ENCODE peak calls at places on chromosome 19, in ten cellular contexts. U, F, P, G, K, N, V, X, J and E are unnamed samples. For H3K9me3, the result is how much of the 10 kb centered on the place peaks cover.

GRCh38 chr19:47274891-47275865 is 493 bp downstream of the INAFM1 start:
- DNase-seq in U (no peak), F (peak), P (peak), G (no peak), K (no peak), N (no peak), V (peak), X (peak), J (no peak), E (no peak)

GRCh38 chr19:16516381-16516780 is 20.2 kb downstream of the C19orf44 start:
- DNase-seq in U (no peak), F (no peak), P (no peak), G (no peak), K (no peak), N (no peak), V (no peak), X (no peak), J (no peak), E (no peak)

GRCh38 chr19:36073121-36073876 is 18.6 kb downstream of the WDR62 start:
- DNase-seq in U (no peak), F (no peak), P (no peak), G (no peak), K (no peak), N (no peak), V (no peak), X (no peak), J (no peak), E (no peak)

GRCh38 chr19:7494416-7495098 is 5.7 kb upstream of the PEX11G start:
- DNase-seq in U (no peak), F (peak), P (peak), G (peak), K (no peak), N (peak), V (peak), X (peak), J (no peak), E (no peak)

GRCh38 chr19:48455171-48455907 is at the start of gene KCNJ14:
- DNase-seq in U (no peak), F (no peak), P (no peak), G (no peak), K (no peak), N (no peak), V (no peak), X (no peak), J (no peak), E (no peak)

GRCh38 chr19:42345191-42345812 is 19.9 kb downstream of the MEGF8 start:
- DNase-seq in U (no peak), F (no peak), P (no peak), G (no peak), K (no peak), N (no peak), V (no peak), X (no peak), J (no peak), E (no peak)

GRCh38 chr19:16207063-16207462 is 9.4 kb downstream of the AP1M1 start:
- DNase-seq in U (no peak), F (no peak), P (no peak), G (no peak), K (no peak), N (no peak), V (no peak), X (no peak), J (no peak), E (no peak)

GRCh38 chr19:18282021-18282787 is 782 bp upstream of the JUND start:
- DNase-seq in U (no peak), F (peak), P (peak), G (no peak), K (no peak), N (peak), V (no peak), X (no peak), J (peak), E (no peak)

GRCh38 chr19:47357788-47358680 is 8.9 kb downstream of the DHX34 start:
- DNase-seq in U (peak), F (peak), P (no peak), G (no peak), K (no peak), N (no peak), V (no peak), X (no peak), J (no peak), E (no peak)

GRCh38 chr19:10764340-10764894 is 46.5 kb downstream of the DNM2 start:
- DNase-seq in U (no peak), F (no peak), P (no peak), G (no peak), K (no peak), N (peak), V (no peak), X (no peak), J (no peak), E (no peak)

GRCh38 chr19:42634409-42635232 is 39.9 kb upstream of the CEACAM8 start:
- DNase-seq in U (peak), F (peak), P (peak), G (peak), K (peak), N (no peak), V (no peak), X (no peak), J (no peak), E (no peak)

GRCh38 chr19:5498817-5499535 is 43.8 kb downstream of the ZNRF4 start:
- DNase-seq in U (no peak), F (peak), P (no peak), G (no peak), K (no peak), N (no peak), V (no peak), X (no peak), J (no peak), E (no peak)

GRCh38 chr19:42286349-42287016 is 15.4 kb upstream of the PRR19 start:
- DNase-seq in U (no peak), F (no peak), P (no peak), G (no peak), K (no peak), N (no peak), V (peak), X (no peak), J (no peak), E (no peak)

GRCh38 chr19:29551774-29552173 is 26.0 kb downstream of the VSTM2B start:
- DNase-seq in U (no peak), F (no peak), P (no peak), G (no peak), K (no peak), N (no peak), V (no peak), X (no peak), J (no peak), E (no peak)

GRCh38 chr19:20167020-20167644 is at the start of gene ZNF486:
- DNase-seq in U (no peak), F (peak), P (peak), G (peak), K (peak), N (peak), V (peak), X (peak), J (peak), E (peak)

GRCh38 chr19:10104130-10104513 is 1.6 kb upstream of the ANGPTL6 start:
- DNase-seq in U (no peak), F (no peak), P (no peak), G (no peak), K (no peak), N (no peak), V (no peak), X (no peak), J (no peak), E (no peak)

GRCh38 chr19:44356383-44357111 is at the start of gene ZNF112:
- DNase-seq in U (peak), F (peak), P (peak), G (peak), K (no peak), N (peak), V (peak), X (peak), J (peak), E (no peak)

GRCh38 chr19:48967346-48968178 is 2.5 kb downstream of the FTL start:
- DNase-seq in U (peak), F (no peak), P (peak), G (no peak), K (no peak), N (no peak), V (no peak), X (peak), J (no peak), E (no peak)

GRCh38 chr19:7665076-7665475 is 3.8 kb upstream of the RETN start:
- DNase-seq in U (no peak), F (no peak), P (no peak), G (no peak), K (no peak), N (no peak), V (no peak), X (no peak), J (no peak), E (no peak)

GRCh38 chr19:5718579-5719273 is 1.2 kb downstream of the LONP1 start:
- DNase-seq in U (no peak), F (no peak), P (no peak), G (peak), K (no peak), N (no peak), V (peak), X (no peak), J (no peak), E (no peak)

GRCh38 chr19:48398329-48399235 is 5.1 kb downstream of the GRIN2D start:
- DNase-seq in U (peak), F (peak), P (peak), G (peak), K (peak), N (peak), V (peak), X (peak), J (peak), E (peak)

GRCh38 chr19:43914051-43914450 is 21.0 kb downstream of the ZNF45 start:
- DNase-seq in U (no peak), F (no peak), P (no peak), G (no peak), K (no peak), N (no peak), V (no peak), X (no peak), J (no peak), E (no peak)

DNA sequence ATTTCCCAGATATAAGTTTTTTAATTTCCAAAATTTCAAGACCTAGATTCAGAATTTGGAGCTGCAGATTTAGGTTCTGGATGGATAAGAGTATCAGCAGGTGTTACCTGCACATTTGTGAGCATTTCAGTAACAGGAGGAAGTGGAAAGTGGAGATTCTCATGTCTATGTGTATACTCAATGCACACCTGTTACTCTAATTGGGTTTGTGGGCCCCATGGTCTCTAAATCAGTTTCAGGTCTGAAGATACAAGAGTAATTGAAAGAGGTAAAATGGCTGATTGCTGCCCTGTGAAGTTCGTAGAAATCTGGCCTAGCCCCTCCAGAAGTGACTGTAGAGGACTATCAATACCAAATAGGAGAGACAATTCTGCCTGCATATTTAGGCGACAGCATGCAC is 13.9 kb downstream of the ZNF675 start:
- DNase-seq in U (no peak), F (no peak), P (no peak), G (no peak), K (no peak), N (no peak), V (no peak), X (no peak), J (no peak), E (no peak)
- H3K9me3 ChIP-seq in U (half or more), F (under half), P (under half), G (under half), K (under half), N (under half), V (under half), X (under half), J (under half), E (under half)

GRCh38 chr19:1837625-1838105 is 10.6 kb downstream of the REXO1 start:
- DNase-seq in U (peak), F (peak), P (no peak), G (no peak), K (peak), N (peak), V (peak), X (no peak), J (no peak), E (peak)
- H3K9me3 ChIP-seq in U (under half), F (under half), P (under half), G (under half), K (under half), N (under half), V (under half), X (under half), J (under half), E (under half)

DNA sequence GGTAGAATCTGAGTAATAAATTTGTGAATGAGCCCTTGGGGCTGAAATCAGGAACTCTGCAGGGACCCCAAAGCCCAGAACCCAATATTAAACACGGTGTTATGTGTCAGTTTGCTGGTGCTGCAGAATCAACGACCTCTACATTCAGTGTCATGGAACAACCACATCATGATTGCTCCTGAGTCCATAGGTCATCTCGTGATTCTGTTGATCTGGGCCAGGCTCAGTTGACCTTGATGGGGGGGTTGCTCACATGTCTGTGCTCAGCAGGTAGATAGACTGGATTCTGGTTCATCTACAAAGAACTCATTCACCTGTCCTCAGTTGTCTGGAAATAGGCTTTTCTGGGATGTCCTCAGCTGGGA is 39.6 kb upstream of the IGFL1 start:
- DNase-seq in U (no peak), F (no peak), P (no peak), G (no peak), K (no peak), N (no peak), V (no peak), X (no peak), J (no peak), E (no peak)
- H3K9me3 ChIP-seq in U (under half), F (under half), P (under half), G (under half), K (under half), N (under half), V (under half), X (under half), J (under half), E (under half)

DNA sequence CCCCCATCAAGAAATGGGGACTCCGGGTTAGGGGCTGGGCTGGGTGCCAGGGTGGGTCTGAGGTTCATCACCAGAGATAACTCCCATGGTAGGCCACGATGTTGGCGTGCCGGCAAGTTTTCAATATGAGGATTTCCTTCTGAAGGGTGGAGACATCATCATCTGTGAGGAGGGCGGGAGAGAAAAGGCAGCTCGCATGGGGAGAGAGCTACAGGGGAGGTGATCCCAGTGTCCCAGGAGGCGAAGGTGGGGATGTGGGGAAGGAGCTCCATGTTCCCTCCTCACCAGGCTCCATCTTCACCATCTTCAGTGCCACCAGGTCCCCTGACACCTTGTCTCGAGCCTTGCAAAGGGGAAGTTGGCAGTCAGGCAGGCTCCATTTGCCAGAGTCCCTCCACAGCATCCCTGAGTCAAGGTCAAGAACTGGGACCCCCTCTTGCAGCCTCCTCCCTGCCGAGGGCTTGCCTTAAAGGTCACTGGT is 430 bp downstream of the MAP4K1 start:
- DNase-seq in U (no peak), F (no peak), P (no peak), G (no peak), K (no peak), N (no peak), V (no peak), X (no peak), J (no peak), E (no peak)
- H3K9me3 ChIP-seq in U (under half), F (under half), P (under half), G (under half), K (under half), N (under half), V (under half), X (under half), J (under half), E (under half)

DNA sequence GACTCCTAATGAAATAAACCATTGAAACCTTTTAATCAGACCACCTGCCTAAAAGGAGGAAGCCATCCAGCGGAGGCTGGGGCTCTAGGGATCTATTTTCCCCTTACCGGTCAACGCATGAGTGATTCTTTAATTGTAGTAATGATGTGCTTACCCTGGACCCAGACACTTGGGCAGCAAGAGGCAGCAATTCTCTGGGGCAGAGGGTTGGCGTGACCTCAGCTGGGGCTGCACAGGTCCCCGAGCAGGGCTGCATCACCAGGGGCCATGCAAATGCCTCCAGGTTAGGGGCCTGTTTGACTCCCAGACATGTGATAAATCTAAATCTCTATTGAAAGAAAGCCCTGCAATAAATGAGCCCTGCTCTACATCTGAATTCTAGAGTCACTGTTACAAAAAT is 194.2 kb upstream of the TSHZ3 start:
- DNase-seq in U (no peak), F (no peak), P (no peak), G (no peak), K (no peak), N (no peak), V (no peak), X (no peak), J (no peak), E (no peak)
- H3K9me3 ChIP-seq in U (under half), F (under half), P (under half), G (under half), K (under half), N (under half), V (under half), X (under half), J (under half), E (under half)

GRCh38 chr19:4267901-4268815 is 10.9 kb upstream of the SHD start:
- DNase-seq in U (no peak), F (no peak), P (no peak), G (no peak), K (no peak), N (peak), V (no peak), X (no peak), J (no peak), E (no peak)
- H3K9me3 ChIP-seq in U (under half), F (under half), P (under half), G (under half), K (under half), N (under half), V (under half), X (under half), J (under half), E (under half)

GRCh38 chr19:58304255-58304654 is 922 bp upstream of the ERVK3-1 start:
- DNase-seq in U (no peak), F (no peak), P (no peak), G (no peak), K (no peak), N (no peak), V (no peak), X (no peak), J (no peak), E (no peak)

GRCh38 chr19:58307736-58308135 is 2.6 kb downstream of the ERVK3-1 start:
- DNase-seq in U (no peak), F (no peak), P (no peak), G (no peak), K (no peak), N (no peak), V (no peak), X (no peak), J (no peak), E (no peak)

GRCh38 chr19:58305932-58306323 is 751 bp downstream of the ERVK3-1 start:
- DNase-seq in U (peak), F (no peak), P (no peak), G (peak), K (no peak), N (peak), V (no peak), X (no peak), J (no peak), E (no peak)

GRCh38 chr19:58304748-58305064 is 471 bp upstream of the ERVK3-1 start:
- DNase-seq in U (no peak), F (peak), P (no peak), G (no peak), K (no peak), N (no peak), V (no peak), X (no peak), J (no peak), E (no peak)

DNA sequence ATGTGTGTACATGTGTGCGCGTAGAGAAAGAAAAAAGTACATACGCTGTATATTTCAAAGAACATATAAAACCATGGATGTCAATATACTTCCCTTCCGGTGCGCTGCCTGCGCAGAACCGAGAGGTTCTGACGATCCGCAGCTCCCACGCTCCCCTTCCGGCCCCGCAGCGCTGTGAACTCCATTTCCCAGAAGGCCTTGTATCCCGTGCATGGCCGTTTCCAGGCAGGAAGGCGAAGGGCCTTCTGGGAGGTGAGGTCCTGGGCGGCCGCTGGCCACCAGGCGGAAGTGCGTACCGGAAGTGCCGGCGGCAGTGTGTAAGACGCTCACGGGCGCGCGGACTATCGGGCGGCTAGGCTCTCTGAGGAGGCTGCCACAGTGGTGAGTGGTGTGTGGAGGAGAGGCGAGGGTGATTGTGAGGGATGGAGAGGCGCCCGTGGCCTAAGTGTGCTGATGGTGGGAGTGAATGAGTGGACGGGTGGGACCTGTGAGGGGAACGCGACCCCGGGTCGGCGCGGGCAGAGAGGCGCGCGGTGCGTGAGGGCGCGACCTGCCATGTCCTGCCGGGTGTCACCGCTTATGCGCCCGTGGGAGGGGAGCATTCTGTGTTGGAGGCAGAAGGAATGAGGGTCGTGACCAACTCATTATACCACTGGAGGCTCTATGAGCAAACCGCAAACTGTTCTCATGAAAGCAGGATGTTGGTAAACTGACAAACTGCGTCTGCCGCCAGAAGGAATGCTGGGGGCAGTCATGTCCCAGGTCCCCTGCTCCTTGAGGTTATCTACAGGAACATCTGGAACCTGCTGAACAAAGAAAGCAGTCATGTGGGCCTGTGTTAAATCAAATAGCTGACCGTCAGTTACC is at the start of gene ERVK3-1:
- DNase-seq in U (peak), F (peak), P (peak), G (peak), K (peak), N (peak), V (peak), X (peak), J (peak), E (peak)
- H3K9me3 ChIP-seq in U (half or more), F (under half), P (under half), G (under half), K (under half), N (under half), V (under half), X (under half), J (under half), E (under half)

DNA sequence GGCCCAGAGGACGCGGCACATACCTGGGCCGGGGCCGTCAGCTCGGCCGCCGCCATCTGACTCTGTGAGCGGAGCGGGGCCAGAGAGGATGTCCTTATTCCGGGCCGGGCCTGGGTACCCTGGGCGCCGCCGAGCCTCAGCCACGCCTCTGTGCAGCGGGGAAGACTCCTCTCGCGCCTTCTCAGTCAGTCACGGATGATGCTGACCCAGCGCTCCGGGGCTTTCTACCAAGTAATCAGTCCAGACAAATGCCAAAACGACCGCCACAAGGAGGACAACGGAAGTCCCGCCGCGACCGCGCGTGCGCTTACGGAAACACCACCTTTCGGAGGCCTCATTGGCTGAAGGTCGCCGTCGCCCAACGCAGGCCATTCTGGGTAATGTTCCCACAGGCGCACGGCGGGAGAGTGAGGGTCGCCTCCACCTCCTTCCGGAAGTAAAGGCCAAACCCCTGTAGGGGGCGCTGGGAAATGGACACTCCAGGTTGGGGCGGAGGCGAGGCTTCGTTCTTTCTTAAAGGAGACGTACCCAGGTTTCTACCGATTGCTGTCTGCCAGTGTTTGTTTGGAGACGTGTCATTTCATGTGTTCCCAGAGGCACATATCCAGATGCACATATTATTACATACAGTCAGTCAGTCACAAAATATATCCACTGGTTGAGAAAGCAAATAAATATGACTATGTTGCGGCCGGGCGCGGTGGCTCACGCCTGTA is at the start of gene ZNF256:
- DNase-seq in U (peak), F (peak), P (peak), G (peak), K (peak), N (peak), V (peak), X (peak), J (peak), E (peak)
- H3K9me3 ChIP-seq in U (half or more), F (under half), P (under half), G (under half), K (under half), N (under half), V (under half), X (half or more), J (under half), E (under half)